ENCODE peak calls at places on chromosomes 4 and X, in nine cellular contexts. One of them, this sample, is unnamed.

GRCh38 chr4:71559957-71560541 is 221.2 kb downstream of the SLC4A4 start:
- DNase-seq in GM12878: no peak
- DNase-seq in sigmoid colon: no peak
- DNase-seq in K562: no peak
- DNase-seq in suprapubic skin: no peak
- DNase-seq in tibial nerve: no peak
- DNase-seq in stomach: no peak
- DNase-seq in HepG2: no peak
- DNase-seq in ovary: no peak
- DNase-seq in this sample: no peak

GRCh38 chrX:77014655-77015377 is 432.4 kb upstream of the FGF16 start:
- DNase-seq in stomach: no peak
- DNase-seq in GM12878: no peak
- DNase-seq in tibial nerve: no peak
- DNase-seq in suprapubic skin: no peak
- DNase-seq in ovary: no peak
- DNase-seq in K562: peak; percentile 1
- DNase-seq in sigmoid colon: no peak
- DNase-seq in HepG2: peak; percentile 74
- DNase-seq in this sample: no peak

GRCh38 chrX:1205681-1206611 is 6.5 kb downstream of the CRLF2 start:
- DNase-seq in stomach: no peak
- DNase-seq in HepG2: no peak
- DNase-seq in K562: peak; percentile 1
- DNase-seq in suprapubic skin: no peak
- DNase-seq in GM12878: no peak
- DNase-seq in sigmoid colon: peak; percentile 13
- DNase-seq in tibial nerve: no peak
- DNase-seq in ovary: no peak
- DNase-seq in this sample: peak; percentile 18

GRCh38 chrX:40684092-40684491 is 36.7 kb upstream of the CXorf38 start:
- DNase-seq in ovary: no peak
- DNase-seq in sigmoid colon: no peak
- DNase-seq in suprapubic skin: no peak
- DNase-seq in HepG2: no peak
- DNase-seq in tibial nerve: no peak
- DNase-seq in GM12878: no peak
- DNase-seq in K562: no peak
- DNase-seq in stomach: no peak
- DNase-seq in this sample: no peak

GRCh38 chrX:1450381-1451161 is 2.1 kb downstream of the ASMTL start:
- DNase-seq in tibial nerve: no peak
- DNase-seq in K562: no peak
- DNase-seq in sigmoid colon: peak; percentile 54
- DNase-seq in HepG2: no peak
- DNase-seq in GM12878: no peak
- DNase-seq in ovary: peak; percentile 53
- DNase-seq in suprapubic skin: peak; percentile 69
- DNase-seq in stomach: no peak
- DNase-seq in this sample: no peak

GRCh38 chr4:15469402-15470148 is at the start of gene CC2D2A:
- DNase-seq in K562: no peak
- DNase-seq in sigmoid colon: no peak
- DNase-seq in stomach: no peak
- DNase-seq in GM12878: no peak
- DNase-seq in tibial nerve: no peak
- DNase-seq in HepG2: no peak
- DNase-seq in suprapubic skin: no peak
- DNase-seq in ovary: no peak
- DNase-seq in this sample: peak; percentile 13

GRCh38 chr4:3399277-3400194 is 42.2 kb upstream of the HGFAC start:
- DNase-seq in suprapubic skin: no peak
- DNase-seq in GM12878: no peak
- DNase-seq in stomach: no peak
- DNase-seq in sigmoid colon: peak; percentile 28
- DNase-seq in K562: peak; percentile 63
- DNase-seq in tibial nerve: no peak
- DNase-seq in HepG2: peak; percentile 36
- DNase-seq in ovary: no peak
- DNase-seq in this sample: no peak

GRCh38 chr4:3292571-3293409 is at the start of gene RGS12:
- DNase-seq in GM12878: peak; percentile 25
- DNase-seq in sigmoid colon: peak; percentile 98
- DNase-seq in suprapubic skin: peak; percentile 97
- DNase-seq in tibial nerve: peak; percentile 90
- DNase-seq in stomach: peak; percentile 95
- DNase-seq in ovary: peak; percentile 97
- DNase-seq in HepG2: peak; percentile 88
- DNase-seq in K562: peak; percentile 92
- DNase-seq in this sample: peak; percentile 97

GRCh38 chr4:25098964-25099843 is 61.0 kb downstream of the SEPSECS start:
- DNase-seq in ovary: peak; percentile 60
- DNase-seq in tibial nerve: peak; percentile 28
- DNase-seq in sigmoid colon: no peak
- DNase-seq in stomach: peak; percentile 41
- DNase-seq in GM12878: no peak
- DNase-seq in suprapubic skin: no peak
- DNase-seq in K562: peak; percentile 59
- DNase-seq in HepG2: no peak
- DNase-seq in this sample: peak; percentile 70

GRCh38 chr4:151946718-151947117 is 185.9 kb upstream of the GATB start:
- DNase-seq in tibial nerve: no peak
- DNase-seq in sigmoid colon: no peak
- DNase-seq in ovary: no peak
- DNase-seq in HepG2: no peak
- DNase-seq in GM12878: no peak
- DNase-seq in suprapubic skin: no peak
- DNase-seq in stomach: no peak
- DNase-seq in K562: no peak
- DNase-seq in this sample: no peak

GRCh38 chr4:7101692-7102515 is 34.0 kb upstream of the GRPEL1 start:
- DNase-seq in HepG2: peak; percentile 52
- DNase-seq in ovary: peak; percentile 79
- DNase-seq in GM12878: no peak
- DNase-seq in stomach: peak; percentile 76
- DNase-seq in suprapubic skin: peak; percentile 90
- DNase-seq in tibial nerve: peak; percentile 66
- DNase-seq in sigmoid colon: peak; percentile 88
- DNase-seq in K562: peak; percentile 80
- DNase-seq in this sample: peak; percentile 80

GRCh38 chrX:39857780-39858179 is 240.0 kb downstream of the BCOR start:
- DNase-seq in stomach: no peak
- DNase-seq in tibial nerve: no peak
- DNase-seq in HepG2: no peak
- DNase-seq in K562: no peak
- DNase-seq in GM12878: no peak
- DNase-seq in sigmoid colon: no peak
- DNase-seq in ovary: no peak
- DNase-seq in suprapubic skin: no peak
- DNase-seq in this sample: no peak

GRCh38 chr4:162347492-162348213 is 183.9 kb upstream of the FSTL5 start:
- DNase-seq in HepG2: no peak
- DNase-seq in tibial nerve: no peak
- DNase-seq in ovary: no peak
- DNase-seq in GM12878: no peak
- DNase-seq in suprapubic skin: no peak
- DNase-seq in K562: peak; percentile 0
- DNase-seq in stomach: no peak
- DNase-seq in sigmoid colon: no peak
- DNase-seq in this sample: no peak

GRCh38 chr4:164197556-164197955 is 556.4 kb upstream of the SMIM31 start:
- DNase-seq in K562: no peak
- DNase-seq in sigmoid colon: no peak
- DNase-seq in suprapubic skin: no peak
- DNase-seq in ovary: no peak
- DNase-seq in GM12878: no peak
- DNase-seq in HepG2: no peak
- DNase-seq in tibial nerve: no peak
- DNase-seq in stomach: no peak
- DNase-seq in this sample: no peak

GRCh38 chrX:106751407-106751806 is 24.9 kb downstream of the RNF128 start:
- DNase-seq in tibial nerve: no peak
- DNase-seq in sigmoid colon: no peak
- DNase-seq in K562: no peak
- DNase-seq in suprapubic skin: no peak
- DNase-seq in HepG2: no peak
- DNase-seq in stomach: no peak
- DNase-seq in ovary: no peak
- DNase-seq in GM12878: no peak
- DNase-seq in this sample: no peak

GRCh38 chrX:129654652-129655546 is at the start of gene APLN:
- DNase-seq in ovary: peak; percentile 85
- DNase-seq in K562: peak; percentile 37
- DNase-seq in sigmoid colon: no peak
- DNase-seq in GM12878: no peak
- DNase-seq in stomach: peak; percentile 27
- DNase-seq in HepG2: no peak
- DNase-seq in tibial nerve: no peak
- DNase-seq in suprapubic skin: no peak
- DNase-seq in this sample: no peak

GRCh38 chrX:45472968-45473367 is 272.3 kb upstream of the DIPK2B start:
- DNase-seq in K562: no peak
- DNase-seq in suprapubic skin: no peak
- DNase-seq in sigmoid colon: no peak
- DNase-seq in HepG2: no peak
- DNase-seq in ovary: no peak
- DNase-seq in GM12878: no peak
- DNase-seq in tibial nerve: no peak
- DNase-seq in stomach: no peak
- DNase-seq in this sample: no peak

GRCh38 chr4:41745292-41746024 is 3.1 kb downstream of the PHOX2B start:
- DNase-seq in GM12878: no peak
- DNase-seq in suprapubic skin: no peak
- DNase-seq in ovary: no peak
- DNase-seq in sigmoid colon: no peak
- DNase-seq in tibial nerve: no peak
- DNase-seq in stomach: no peak
- DNase-seq in HepG2: no peak
- DNase-seq in K562: no peak
- DNase-seq in this sample: no peak
- H3K27me3 ChIP-seq in GM12878: peaks cover 4% of the 10 kb centered on the region
- H3K27me3 ChIP-seq in suprapubic skin: peaks cover 89% of the 10 kb centered on the region
- H3K27me3 ChIP-seq in ovary: no peaks in the 10 kb centered on the region
- H3K27me3 ChIP-seq in sigmoid colon: peaks cover 52% of the 10 kb centered on the region
- H3K27me3 ChIP-seq in tibial nerve: peaks cover 79% of the 10 kb centered on the region
- H3K27me3 ChIP-seq in stomach: peaks cover 97% of the 10 kb centered on the region
- H3K27me3 ChIP-seq in HepG2: peaks cover 52% of the 10 kb centered on the region
- H3K27me3 ChIP-seq in K562: peaks cover 27% of the 10 kb centered on the region
- H3K27me3 ChIP-seq in this sample: peaks cover 94% of the 10 kb centered on the region

GRCh38 chrX:17359500-17359899 is 15.5 kb upstream of the NHS start:
- DNase-seq in sigmoid colon: no peak
- DNase-seq in ovary: no peak
- DNase-seq in HepG2: no peak
- DNase-seq in suprapubic skin: no peak
- DNase-seq in GM12878: no peak
- DNase-seq in stomach: no peak
- DNase-seq in K562: no peak
- DNase-seq in tibial nerve: no peak
- DNase-seq in this sample: no peak

GRCh38 chrX:17361620-17362019 is 13.4 kb upstream of the NHS start:
- DNase-seq in ovary: no peak
- DNase-seq in GM12878: no peak
- DNase-seq in stomach: no peak
- DNase-seq in HepG2: peak; percentile 19
- DNase-seq in suprapubic skin: no peak
- DNase-seq in sigmoid colon: no peak
- DNase-seq in K562: peak; percentile 41
- DNase-seq in tibial nerve: no peak
- DNase-seq in this sample: no peak

GRCh38 chrX:17355976-17356375 is 19.0 kb upstream of the NHS start:
- DNase-seq in suprapubic skin: no peak
- DNase-seq in tibial nerve: no peak
- DNase-seq in ovary: no peak
- DNase-seq in K562: no peak
- DNase-seq in sigmoid colon: no peak
- DNase-seq in GM12878: no peak
- DNase-seq in stomach: no peak
- DNase-seq in HepG2: no peak
- DNase-seq in this sample: no peak
- TF ChIP-seq EP300 in suprapubic skin: no peak
- TF ChIP-seq EP300 in tibial nerve: no peak
- TF ChIP-seq EP300 in ovary: no peak
- TF ChIP-seq EP300 in K562: no peak
- TF ChIP-seq EP300 in sigmoid colon: no peak
- TF ChIP-seq EP300 in GM12878: no peak
- TF ChIP-seq EP300 in stomach: no peak
- TF ChIP-seq EP300 in HepG2: no peak
- TF ChIP-seq EP300 in this sample: no peak

DNA sequence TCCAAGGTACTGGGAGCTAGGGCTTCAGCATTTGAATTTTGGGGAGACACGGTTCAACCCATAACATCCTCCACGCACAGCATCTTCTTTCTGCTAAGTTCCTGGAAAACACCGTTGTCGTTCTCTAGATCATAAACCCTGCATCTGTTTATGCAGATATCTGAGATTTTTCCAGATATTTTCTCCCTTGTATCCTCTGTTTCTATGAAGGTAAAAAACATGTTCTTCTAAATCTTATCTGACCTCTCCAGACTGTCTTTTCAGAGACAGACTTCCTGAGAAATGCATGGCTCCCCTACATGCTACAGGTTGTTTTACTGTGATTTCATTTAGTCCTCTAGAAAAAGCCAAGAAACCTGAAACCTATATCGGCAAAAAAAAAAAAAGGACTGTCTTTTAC is 152.3 kb upstream of the KLF3 start:
- DNase-seq in HepG2: no peak
- DNase-seq in K562: peak; percentile 30
- DNase-seq in sigmoid colon: no peak
- DNase-seq in suprapubic skin: no peak
- DNase-seq in stomach: no peak
- DNase-seq in ovary: no peak
- DNase-seq in tibial nerve: no peak
- DNase-seq in GM12878: no peak
- DNase-seq in this sample: no peak
- H3K4me3 ChIP-seq in HepG2: no peak overlapping the region
- H3K4me3 ChIP-seq in K562: no peak overlapping the region
- H3K4me3 ChIP-seq in sigmoid colon: no peak overlapping the region
- H3K4me3 ChIP-seq in suprapubic skin: no peak overlapping the region
- H3K4me3 ChIP-seq in stomach: no peak overlapping the region
- H3K4me3 ChIP-seq in ovary: no peak overlapping the region
- H3K4me3 ChIP-seq in tibial nerve: no peak overlapping the region
- H3K4me3 ChIP-seq in GM12878: no peak overlapping the region
- H3K4me3 ChIP-seq in this sample: no peak overlapping the region

DNA sequence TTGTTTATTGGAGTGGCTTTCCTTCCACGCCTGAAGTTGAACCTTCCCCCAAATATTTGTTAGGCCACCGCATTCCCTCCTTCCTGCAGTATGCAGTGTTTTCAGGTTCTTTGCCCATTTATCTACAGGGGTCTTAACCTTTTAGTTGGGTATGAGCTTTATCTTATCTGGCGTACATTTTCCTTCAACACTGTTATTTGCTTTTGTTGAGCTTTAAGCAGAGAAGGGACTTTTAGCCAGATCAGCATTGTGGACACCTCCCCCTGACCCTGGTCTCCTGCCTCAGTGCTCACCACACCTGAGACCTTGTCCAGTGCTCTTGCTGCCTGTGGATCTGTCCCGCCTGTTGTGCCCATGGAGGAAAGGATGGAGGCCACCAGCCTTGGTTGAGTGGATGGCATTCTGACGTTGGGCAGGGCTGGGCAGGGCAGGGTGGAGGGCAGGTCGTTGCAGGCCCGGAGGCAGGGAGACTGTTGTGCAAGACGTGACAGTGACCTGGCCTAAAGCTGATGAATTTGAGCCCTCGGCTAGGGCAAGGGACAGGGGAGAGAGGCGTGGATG is 1.0 kb upstream of the DUSP9 start:
- DNase-seq in stomach: no peak
- DNase-seq in tibial nerve: no peak
- DNase-seq in HepG2: peak; percentile 79
- DNase-seq in GM12878: no peak
- DNase-seq in K562: no peak
- DNase-seq in ovary: no peak
- DNase-seq in sigmoid colon: peak; percentile 42
- DNase-seq in suprapubic skin: peak; percentile 16
- DNase-seq in this sample: no peak
- H3K27me3 ChIP-seq in stomach: peaks cover 81% of the 10 kb centered on the region
- H3K27me3 ChIP-seq in tibial nerve: peaks cover 80% of the 10 kb centered on the region
- H3K27me3 ChIP-seq in HepG2: no peaks in the 10 kb centered on the region
- H3K27me3 ChIP-seq in GM12878: peaks cover 3% of the 10 kb centered on the region
- H3K27me3 ChIP-seq in K562: no peaks in the 10 kb centered on the region
- H3K27me3 ChIP-seq in ovary: no peaks in the 10 kb centered on the region
- H3K27me3 ChIP-seq in sigmoid colon: peaks cover 57% of the 10 kb centered on the region
- H3K27me3 ChIP-seq in suprapubic skin: peaks cover 88% of the 10 kb centered on the region
- H3K27me3 ChIP-seq in this sample: peaks cover 81% of the 10 kb centered on the region